ENCODE peak calls at places on chromosomes 6 and 20, in six cellular contexts. P is HepG2, Q is WTC11, K is A549, D is H1, S is K562. E is an unnamed sample.
A peak's percentile ranks its signal among the peaks of the same experiment; 100 is the strongest.

GRCh38 chr6:33029297-33030184 is 20.1 kb upstream of the HLA-DOA start:
- DNase-seq in P (no peak), Q (no peak), K (no peak), D (no peak), S (no peak), E (no peak)

GRCh38 chr6:120774275-120774674 is 560.0 kb downstream of the TBC1D32 start:
- DNase-seq in P (no peak), Q (no peak), K (no peak), D (no peak), S (no peak), E (no peak)

GRCh38 chr6:144920391-144920983 is 635.4 kb downstream of the UTRN start:
- DNase-seq in P (no peak), Q (no peak), K (no peak), D (no peak), S (no peak), E (no peak)

GRCh38 chr6:149646599-149646998 is 1.9 kb downstream of the KATNA1 start:
- DNase-seq in P (no peak), Q (no peak), K (no peak), D (no peak), S (peak; percentile 18), E (no peak)

GRCh38 chr6:151616600-151616999 is 122.8 kb downstream of the CCDC170 start:
- DNase-seq in P (no peak), Q (no peak), K (no peak), D (no peak), S (no peak), E (no peak)

GRCh38 chr6:118468682-118469465 is 79.2 kb upstream of the PLN start:
- DNase-seq in P (peak; percentile 90), Q (no peak), K (peak; percentile 36), D (no peak), S (no peak), E (peak; percentile 86)

GRCh38 chr20:22575087-22575721 is 9.2 kb downstream of the FOXA2 start:
- DNase-seq in P (peak; percentile 23), Q (no peak), K (peak; percentile 38), D (no peak), S (no peak), E (no peak)

GRCh38 chr6:111781055-111781708 is 92.1 kb downstream of the FYN start:
- DNase-seq in P (no peak), Q (no peak), K (no peak), D (no peak), S (peak; percentile 62), E (no peak)

GRCh38 chr6:106670236-106670635 is 40.9 kb downstream of the QRSL1 start:
- DNase-seq in P (no peak), Q (no peak), K (no peak), D (no peak), S (no peak), E (no peak)

GRCh38 chr6:34131326-34132081 is 14.4 kb downstream of the GRM4 start:
- DNase-seq in P (no peak), Q (no peak), K (no peak), D (no peak), S (no peak), E (no peak)

GRCh38 chr6:41733707-41734665 is 1.4 kb downstream of the TFEB start:
- DNase-seq in P (peak; percentile 76), Q (peak; percentile 80), K (peak; percentile 75), D (no peak), S (peak; percentile 65), E (peak; percentile 71)

GRCh38 chr20:39326050-39326449 is 363.9 kb downstream of the DHX35 start:
- DNase-seq in P (no peak), Q (no peak), K (no peak), D (no peak), S (no peak), E (no peak)

GRCh38 chr6:5510734-5511133 is 249.4 kb downstream of the FARS2 start:
- DNase-seq in P (no peak), Q (no peak), K (no peak), D (no peak), S (no peak), E (no peak)

GRCh38 chr20:35274172-35275092 is 3.5 kb downstream of the MMP24OS start:
- DNase-seq in P (no peak), Q (no peak), K (no peak), D (no peak), S (no peak), E (no peak)

GRCh38 chr20:25269057-25269832 is 21.4 kb downstream of the PYGB start:
- DNase-seq in P (no peak), Q (peak; percentile 7), K (no peak), D (no peak), S (no peak), E (no peak)

GRCh38 chr20:17611290-17611539 is 41.3 kb downstream of the DSTN start:
- DNase-seq in P (no peak), Q (no peak), K (peak; percentile 66), D (no peak), S (no peak), E (no peak)

GRCh38 chr20:10540636-10541493 is 105.8 kb downstream of the SLX4IP start:
- DNase-seq in P (peak; percentile 99), Q (no peak), K (peak; percentile 86), D (no peak), S (no peak), E (peak; percentile 88)

GRCh38 chr6:157272866-157273755 is 50.2 kb downstream of the TMEM242 start:
- DNase-seq in P (peak; percentile 48), Q (peak; percentile 37), K (no peak), D (no peak), S (peak; percentile 25), E (no peak)

GRCh38 chr6:124741341-124741740 is 220.9 kb upstream of the RNF217 start:
- DNase-seq in P (no peak), Q (no peak), K (no peak), D (no peak), S (no peak), E (no peak)

GRCh38 chr6:41136911-41137310 is 17.2 kb downstream of the TREML1 start:
- DNase-seq in P (no peak), Q (no peak), K (no peak), D (no peak), S (no peak), E (no peak)

GRCh38 chr20:25510721-25511120 is 74.6 kb downstream of the NINL start:
- DNase-seq in P (no peak), Q (no peak), K (no peak), D (no peak), S (no peak), E (no peak)

GRCh38 chr6:105986998-105987397 is 99.1 kb upstream of the PRDM1 start:
- DNase-seq in P (no peak), Q (no peak), K (no peak), D (no peak), S (no peak), E (no peak)

GRCh38 chr20:37270586-37271420 is 9.2 kb upstream of the GHRH start:
- DNase-seq in P (peak; percentile 75), Q (no peak), K (no peak), D (no peak), S (peak; percentile 55), E (no peak)

GRCh38 chr6:149032599-149033405 is 284.7 kb upstream of the TAB2 start:
- DNase-seq in P (peak; percentile 98), Q (no peak), K (peak; percentile 83), D (no peak), S (no peak), E (no peak)

GRCh38 chr20:62487564-62488086 is 11.8 kb upstream of the GATA5 start:
- DNase-seq in P (peak; percentile 75), Q (no peak), K (no peak), D (no peak), S (peak; percentile 89), E (no peak)

GRCh38 chr20:62485062-62485700 is 9.4 kb upstream of the GATA5 start:
- DNase-seq in P (no peak), Q (peak; percentile 38), K (no peak), D (no peak), S (peak; percentile 85), E (no peak)

GRCh38 chr20:62487125-62487524 is 11.3 kb upstream of the GATA5 start:
- DNase-seq in P (no peak), Q (no peak), K (no peak), D (no peak), S (no peak), E (no peak)

GRCh38 chr20:62485701-62486089 is 9.9 kb upstream of the GATA5 start:
- DNase-seq in P (no peak), Q (no peak), K (no peak), D (no peak), S (no peak), E (no peak)

DNA sequence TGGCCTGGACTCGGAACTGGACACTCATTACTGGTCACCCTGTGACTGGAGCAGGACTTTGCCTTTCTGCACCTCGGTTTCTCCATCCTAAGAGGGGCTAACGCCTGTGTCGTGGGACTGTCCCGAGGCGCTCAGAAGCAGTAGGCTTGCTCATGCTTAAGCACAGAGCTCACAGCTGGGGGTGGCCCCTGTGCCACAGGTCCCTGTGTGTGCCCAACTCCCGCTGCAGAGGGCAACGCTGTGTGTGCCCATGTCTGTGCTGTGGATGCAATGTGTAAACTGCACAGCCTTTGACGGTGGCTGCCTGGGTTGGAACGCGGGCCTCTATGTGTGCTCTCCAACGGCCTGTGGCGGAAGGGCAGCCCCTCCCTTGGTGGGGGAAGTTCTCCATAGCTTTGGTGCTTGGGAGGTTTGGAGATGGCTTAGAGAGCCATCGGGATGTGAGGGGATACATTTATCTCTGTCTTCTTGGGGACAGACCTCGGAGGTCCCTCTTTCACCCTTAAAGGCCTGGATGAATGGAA is 10.7 kb upstream of the GATA5 start:
- DNase-seq in P (no peak), Q (no peak), K (no peak), D (no peak), S (peak; percentile 41), E (no peak)
- TF ChIP-seq JUN in P (no peak), Q (no peak), K (no peak), D (no peak), S (no peak), E (no peak)

DNA sequence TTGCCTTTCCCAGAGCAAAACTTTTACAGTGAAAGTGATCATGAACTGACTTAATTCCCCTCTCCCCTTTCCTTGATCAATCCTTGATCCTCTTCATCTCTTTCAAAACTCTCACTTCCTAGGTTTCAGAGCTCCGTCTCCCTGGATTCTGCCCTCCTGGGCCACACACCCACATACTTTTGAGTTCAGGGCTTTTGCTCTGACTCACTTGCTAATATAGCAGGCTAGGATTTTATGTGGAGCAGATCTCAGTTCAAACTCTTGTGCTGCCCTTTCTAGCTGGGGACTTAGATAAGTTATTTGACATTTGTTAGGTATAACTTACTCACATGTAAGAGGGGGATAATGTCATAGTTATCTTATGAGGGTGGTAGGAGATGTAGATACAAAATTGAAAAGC is 109.1 kb upstream of the MLIP start:
- DNase-seq in P (no peak), Q (no peak), K (no peak), D (no peak), S (no peak), E (no peak)
- TF ChIP-seq JUN in P (no peak), Q (no peak), K (no peak), D (no peak), S (no peak), E (no peak)

DNA sequence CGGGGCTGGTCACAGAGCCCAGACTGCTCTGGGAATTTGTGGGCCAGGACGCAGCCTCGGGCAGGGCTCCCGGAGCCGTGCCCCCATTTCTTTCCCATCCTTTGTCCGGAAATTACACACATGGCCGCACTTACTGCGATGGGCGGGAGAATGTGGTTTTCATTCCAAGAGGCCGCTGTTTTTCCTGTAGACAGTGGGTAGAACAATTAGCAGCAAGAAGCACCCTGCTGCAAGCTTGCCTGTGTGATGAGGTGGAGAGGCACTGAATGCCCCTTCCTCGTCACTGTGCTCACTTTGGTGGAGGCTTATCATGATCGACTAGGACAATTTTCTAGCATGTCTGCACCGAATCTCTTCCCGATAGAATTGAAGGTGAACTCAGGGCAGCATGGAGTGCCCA is 102.8 kb downstream of the DACT2 start:
- DNase-seq in P (no peak), Q (no peak), K (no peak), D (no peak), S (no peak), E (no peak)
- TF ChIP-seq JUN in P (no peak), Q (no peak), K (no peak), D (no peak), S (no peak), E (no peak)

GRCh38 chr20:14418441-14418840 is 81.0 kb upstream of the FLRT3 start:
- DNase-seq in P (no peak), Q (no peak), K (no peak), D (no peak), S (no peak), E (no peak)
- TF ChIP-seq JUN in P (no peak), Q (no peak), K (no peak), D (no peak), S (no peak), E (no peak)